ENCODE peak calls at places on chromosomes 4 and X, in four cellular contexts. I, E, B and V are unnamed samples.

GRCh38 chr4:87746001-87746400 is 53.4 kb upstream of the IBSP start:
- DNase-seq in I (no peak), E (no peak), B (no peak), V (no peak)

GRCh38 chrX:31555506-31555905 is 483.7 kb upstream of the FTHL17 start:
- DNase-seq in I (no peak), E (no peak), B (no peak), V (no peak)

GRCh38 chrX:15207384-15207783 is 62.5 kb downstream of the ASB9 start:
- DNase-seq in I (no peak), E (no peak), B (no peak), V (peak; percentile 2)

GRCh38 chrX:65706041-65706828 is 38.8 kb downstream of the MSN start:
- DNase-seq in I (peak; percentile 85), E (peak; percentile 88), B (peak; percentile 94), V (peak; percentile 62)

GRCh38 chr4:153639556-153640475 is 44.3 kb upstream of the TLR2 start:
- DNase-seq in I (no peak), E (no peak), B (no peak), V (no peak)

GRCh38 chrX:113804293-113804692 is 779.6 kb upstream of the HTR2C start:
- DNase-seq in I (no peak), E (no peak), B (no peak), V (no peak)

GRCh38 chr4:8195431-8195830 is 3.7 kb upstream of the SH3TC1 start:
- DNase-seq in I (no peak), E (no peak), B (no peak), V (no peak)

GRCh38 chr4:145623831-145624230 is 4.6 kb downstream of the MMAA start:
- DNase-seq in I (peak; percentile 65), E (peak; percentile 39), B (no peak), V (no peak)

GRCh38 chr4:56874166-56874565 is 33.5 kb upstream of the REST start:
- DNase-seq in I (no peak), E (no peak), B (no peak), V (peak; percentile 47)

GRCh38 chrX:107725761-107726555 is 49.6 kb downstream of the TSC22D3 start:
- DNase-seq in I (no peak), E (peak; percentile 23), B (no peak), V (peak; percentile 73)

GRCh38 chr4:159346681-159347080 is 243.8 kb downstream of the RAPGEF2 start:
- DNase-seq in I (no peak), E (no peak), B (no peak), V (no peak)

GRCh38 chrX:16786791-16787735 is 797 bp downstream of the TXLNG start:
- DNase-seq in I (peak; percentile 32), E (no peak), B (peak; percentile 3), V (peak; percentile 53)

GRCh38 chr4:151218343-151218742 is 58.6 kb upstream of the PRSS48 start:
- DNase-seq in I (peak; percentile 44), E (peak; percentile 66), B (peak; percentile 3), V (no peak)

GRCh38 chr4:189792819-189793618 is 147.7 kb upstream of the FRG1 start:
- DNase-seq in I (peak; percentile 49), E (peak; percentile 77), B (peak; percentile 71), V (peak; percentile 84)

GRCh38 chr4:39609454-39609911 is 29.2 kb downstream of the SMIM14 start:
- DNase-seq in I (no peak), E (no peak), B (no peak), V (no peak)

GRCh38 chrX:103248553-103248952 is 6.4 kb downstream of the TCEAL8 start:
- DNase-seq in I (peak; percentile 22), E (peak; percentile 15), B (no peak), V (peak; percentile 43)

GRCh38 chrX:152926279-152926678 is 28.4 kb downstream of the ZNF185 start:
- DNase-seq in I (peak; percentile 87), E (peak; percentile 74), B (peak; percentile 80), V (peak; percentile 83)

GRCh38 chrX:39150210-39150609 is 349.0 kb downstream of the MID1IP1 start:
- DNase-seq in I (no peak), E (no peak), B (no peak), V (no peak)

GRCh38 chr4:42428036-42428435 is 30.7 kb downstream of the SHISA3 start:
- DNase-seq in I (no peak), E (no peak), B (no peak), V (no peak)

GRCh38 chr4:120007171-120007894 is 59.3 kb downstream of the MAD2L1 start:
- DNase-seq in I (peak; percentile 44), E (peak; percentile 64), B (peak; percentile 44), V (no peak)

GRCh38 chrX:10524578-10524977 is 95.8 kb downstream of the MID1 start:
- DNase-seq in I (no peak), E (peak; percentile 21), B (no peak), V (no peak)

GRCh38 chrX:25178555-25178954 is 162.8 kb upstream of the ARX start:
- DNase-seq in I (no peak), E (no peak), B (no peak), V (no peak)

GRCh38 chr4:53019485-53020382 is 157.6 kb downstream of the RASL11B start:
- DNase-seq in I (peak; percentile 60), E (peak; percentile 56), B (peak; percentile 44), V (no peak)

GRCh38 chr4:27643101-27643500 is 782.5 kb downstream of the STIM2 start:
- DNase-seq in I (no peak), E (no peak), B (no peak), V (no peak)

GRCh38 chr4:5960197-5960880 is 57.9 kb downstream of the C4orf50 start:
- DNase-seq in I (no peak), E (no peak), B (no peak), V (no peak)

GRCh38 chr4:37792241-37792640 is 34.2 kb upstream of the PGM2 start:
- DNase-seq in I (no peak), E (no peak), B (no peak), V (no peak)

GRCh38 chrX:2894885-2895292 is 34.2 kb downstream of the ARSD start:
- DNase-seq in I (peak; percentile 4), E (peak; percentile 89), B (peak; percentile 6), V (peak; percentile 0)

GRCh38 chr4:181870326-181870725 is 372.9 kb upstream of the TENM3 start:
- DNase-seq in I (peak; percentile 55), E (no peak), B (peak; percentile 7), V (no peak)

GRCh38 chrX:131746491-131746968 is 202.7 kb downstream of the OR13H1 start:
- DNase-seq in I (peak; percentile 48), E (no peak), B (peak; percentile 26), V (peak; percentile 93)

GRCh38 chr4:76987153-76987562 is 37.6 kb downstream of the SEPTIN11 start:
- DNase-seq in I (peak; percentile 91), E (peak; percentile 97), B (peak; percentile 60), V (no peak)

GRCh38 chr4:52932586-52933482 is 70.7 kb downstream of the RASL11B start:
- DNase-seq in I (no peak), E (no peak), B (no peak), V (no peak)

GRCh38 chr4:30714408-30715031 is 5.6 kb upstream of the PCDH7 start:
- DNase-seq in I (peak; percentile 72), E (peak; percentile 72), B (no peak), V (peak; percentile 83)

GRCh38 chrX:112865464-112866025 is 24.9 kb upstream of the AMOT start:
- DNase-seq in I (no peak), E (no peak), B (no peak), V (peak; percentile 45)

GRCh38 chr4:98583265-98583664 is 75.1 kb downstream of the TSPAN5 start:
- DNase-seq in I (no peak), E (no peak), B (no peak), V (no peak)

GRCh38 chr4:128841402-128841801 is 31.9 kb downstream of the JADE1 start:
- DNase-seq in I (no peak), E (no peak), B (no peak), V (no peak)

GRCh38 chrX:46953597-46953996 is 41.4 kb downstream of the JADE3 start:
- DNase-seq in I (no peak), E (peak; percentile 14), B (peak; percentile 3), V (no peak)

GRCh38 chr4:27368781-27369180 is 508.1 kb downstream of the STIM2 start:
- DNase-seq in I (no peak), E (no peak), B (no peak), V (no peak)

GRCh38 chrX:40152173-40152705 is 54.5 kb upstream of the BCOR start:
- DNase-seq in I (peak; percentile 23), E (peak; percentile 49), B (peak; percentile 32), V (peak; percentile 78)

GRCh38 chr4:120754590-120754989 is 167.9 kb downstream of the PRDM5 start:
- DNase-seq in I (no peak), E (no peak), B (no peak), V (peak; percentile 31)